ENCODE peak calls at places on chromosome 19, in five cellular contexts. One of them, this sample, is unnamed.

GRCh38 chr19:54207908-54208783 is 7.5 kb downstream of the RPS9 start:
- DNase-seq in NCI-H1105: no peak
- DNase-seq in suprapubic skin: no peak
- DNase-seq in AG09309: no peak
- DNase-seq in mesenchymal stem cell: peak
- DNase-seq in this sample: no peak

GRCh38 chr19:29535984-29536508 is 10.3 kb downstream of the VSTM2B start:
- DNase-seq in NCI-H1105: no peak
- DNase-seq in suprapubic skin: no peak
- DNase-seq in AG09309: no peak
- DNase-seq in mesenchymal stem cell: no peak
- DNase-seq in this sample: no peak

GRCh38 chr19:15072930-15073647 is 8.9 kb upstream of the OR1I1 start:
- DNase-seq in NCI-H1105: no peak
- DNase-seq in suprapubic skin: no peak
- DNase-seq in AG09309: no peak
- DNase-seq in mesenchymal stem cell: no peak
- DNase-seq in this sample: no peak

GRCh38 chr19:28878862-28879566 is 333.9 kb downstream of the UQCRFS1 start:
- DNase-seq in NCI-H1105: peak
- DNase-seq in suprapubic skin: no peak
- DNase-seq in AG09309: peak
- DNase-seq in mesenchymal stem cell: peak
- DNase-seq in this sample: peak

GRCh38 chr19:55340784-55341147 is 1.1 kb downstream of the KMT5C start:
- DNase-seq in NCI-H1105: peak
- DNase-seq in suprapubic skin: peak
- DNase-seq in AG09309: no peak
- DNase-seq in mesenchymal stem cell: peak
- DNase-seq in this sample: no peak

GRCh38 chr19:19495614-19496603 is 19.4 kb downstream of the TSSK6 start:
- DNase-seq in NCI-H1105: no peak
- DNase-seq in suprapubic skin: no peak
- DNase-seq in AG09309: no peak
- DNase-seq in mesenchymal stem cell: no peak
- DNase-seq in this sample: no peak

GRCh38 chr19:17590780-17591688 is 35.6 kb downstream of the COLGALT1 start:
- DNase-seq in NCI-H1105: no peak
- DNase-seq in suprapubic skin: no peak
- DNase-seq in AG09309: no peak
- DNase-seq in mesenchymal stem cell: no peak
- DNase-seq in this sample: no peak

GRCh38 chr19:7112675-7113074 is 43.2 kb downstream of the ZNF557 start:
- DNase-seq in NCI-H1105: no peak
- DNase-seq in suprapubic skin: no peak
- DNase-seq in AG09309: no peak
- DNase-seq in mesenchymal stem cell: no peak
- DNase-seq in this sample: no peak

GRCh38 chr19:57803594-57804325 is 11.0 kb downstream of the ZNF552 start:
- DNase-seq in NCI-H1105: peak
- DNase-seq in suprapubic skin: peak
- DNase-seq in AG09309: peak
- DNase-seq in mesenchymal stem cell: peak
- DNase-seq in this sample: peak

GRCh38 chr19:16587031-16588023 is 15.1 kb upstream of the SLC35E1 start:
- DNase-seq in NCI-H1105: no peak
- DNase-seq in suprapubic skin: no peak
- DNase-seq in AG09309: no peak
- DNase-seq in mesenchymal stem cell: peak
- DNase-seq in this sample: no peak

GRCh38 chr19:6970478-6970877 is 50.8 kb downstream of the MBD3L2B start:
- DNase-seq in NCI-H1105: no peak
- DNase-seq in suprapubic skin: no peak
- DNase-seq in AG09309: no peak
- DNase-seq in mesenchymal stem cell: no peak
- DNase-seq in this sample: no peak

GRCh38 chr19:52923782-52924593 is 760 bp upstream of the ZNF888 start:
- DNase-seq in NCI-H1105: no peak
- DNase-seq in suprapubic skin: no peak
- DNase-seq in AG09309: no peak
- DNase-seq in mesenchymal stem cell: peak
- DNase-seq in this sample: no peak

This sample was measured in cardiac muscle cell.